ENCODE peak calls at places on chromosomes 13 and 19, in seven cellular contexts. M is esophagus squamous epithelium; L is psoas muscle; G is H9; V is CD8-positive, alpha-beta T cell; E is mesenchymal stem cell; O is mucosa of descending colon. I is an unnamed sample.

GRCh38 chr19:49338023-49338677 is 2.9 kb downstream of the CD37 start:
- DNase-seq in O (no peak), V (no peak), E (no peak), L (no peak), G (peak; percentile 76), M (no peak), I (no peak)

GRCh38 chr13:85277753-85278152 is 521.5 kb downstream of the SLITRK6 start:
- DNase-seq in L (no peak), G (no peak), O (no peak), E (no peak), M (no peak), V (no peak), I (no peak)

GRCh38 chr19:40398417-40399056 is 8.6 kb upstream of the HIPK4 start:
- DNase-seq in G (peak; percentile 96), L (no peak), O (peak; percentile 65), V (peak; percentile 52), E (no peak), M (no peak), I (peak; percentile 43)

GRCh38 chr19:40420451-40420765 is 5.4 kb downstream of the SERTAD1 start:
- DNase-seq in G (no peak), O (no peak), L (no peak), E (no peak), V (no peak), M (no peak), I (no peak)

GRCh38 chr19:7995756-7996155 is 9.7 kb downstream of the ELAVL1 start:
- DNase-seq in V (no peak), E (no peak), O (no peak), G (no peak), M (no peak), L (no peak), I (no peak)

GRCh38 chr19:11377237-11377636 is 2.8 kb downstream of the SWSAP1 start:
- DNase-seq in V (no peak), O (no peak), M (no peak), G (no peak), L (no peak), E (peak; percentile 78), I (peak; percentile 94)

GRCh38 chr13:42174344-42175162 is 97.4 kb upstream of the AKAP11 start:
- DNase-seq in V (no peak), O (no peak), E (peak; percentile 86), L (no peak), G (no peak), M (no peak), I (no peak)

GRCh38 chr13:67416047-67416925 is 186.2 kb upstream of the PCDH9 start:
- DNase-seq in M (no peak), L (no peak), E (peak; percentile 38), G (peak; percentile 81), O (peak; percentile 27), V (no peak), I (peak; percentile 58)

GRCh38 chr13:24251525-24251924 is 57.9 kb upstream of the C1QTNF9 start:
- DNase-seq in E (no peak), M (no peak), O (no peak), L (no peak), V (peak; percentile 80), G (no peak), I (no peak)

GRCh38 chr19:38852231-38853044 is 2.7 kb upstream of the HNRNPL start:
- DNase-seq in E (peak; percentile 80), L (peak; percentile 56), G (peak; percentile 54), V (peak; percentile 70), M (no peak), O (peak; percentile 81), I (peak; percentile 98)

GRCh38 chr13:26896986-26897668 is 136.5 kb upstream of the GPR12 start:
- DNase-seq in M (no peak), O (no peak), G (no peak), L (no peak), V (no peak), E (no peak), I (no peak)

GRCh38 chr13:73061478-73062275 is 2.9 kb downstream of the KLF5 start:
- DNase-seq in O (peak; percentile 63), E (no peak), L (no peak), G (no peak), M (no peak), V (no peak), I (peak; percentile 61)

GRCh38 chr13:46679369-46680180 is 117.4 kb downstream of the ESD start:
- DNase-seq in L (no peak), G (no peak), E (peak; percentile 85), O (no peak), V (peak; percentile 39), M (no peak), I (peak; percentile 88)

GRCh38 chr19:12126707-12127106 is 13.4 kb downstream of the ZNF20 start:
- DNase-seq in G (no peak), L (no peak), E (no peak), M (no peak), V (peak; percentile 6), O (no peak), I (no peak)

GRCh38 chr13:54750521-54750920 is 1721.9 kb downstream of the OLFM4 start:
- DNase-seq in E (no peak), L (no peak), M (no peak), O (no peak), G (no peak), V (no peak), I (no peak)

GRCh38 chr13:35597451-35597850 is 121.0 kb upstream of the MAB21L1 start:
- DNase-seq in V (no peak), M (no peak), E (no peak), G (no peak), L (no peak), O (no peak), I (no peak)

GRCh38 chr19:11164879-11165406 is 9.4 kb upstream of the SPC24 start:
- DNase-seq in V (no peak), O (peak; percentile 57), G (no peak), L (peak; percentile 85), E (no peak), M (no peak), I (peak; percentile 91)

GRCh38 chr19:28396259-28396940 is 816.6 kb downstream of the UQCRFS1 start:
- DNase-seq in L (no peak), E (no peak), M (no peak), V (no peak), G (no peak), O (no peak), I (no peak)

GRCh38 chr19:12496480-12496879 is 11.9 kb upstream of the ZNF709 start:
- DNase-seq in L (no peak), E (no peak), M (no peak), G (no peak), O (no peak), V (no peak), I (no peak)

GRCh38 chr13:41144576-41144975 is 12.0 kb upstream of the KBTBD6 start:
- DNase-seq in V (no peak), L (no peak), O (no peak), M (no peak), G (no peak), E (no peak), I (no peak)

GRCh38 chr13:41150058-41150457 is 17.5 kb upstream of the KBTBD6 start:
- DNase-seq in G (no peak), L (no peak), M (no peak), O (no peak), V (no peak), E (no peak), I (no peak)

GRCh38 chr13:41145136-41145908 is 12.7 kb upstream of the KBTBD6 start:
- DNase-seq in G (no peak), O (no peak), L (no peak), M (no peak), E (no peak), V (no peak), I (no peak)

GRCh38 chr13:41152005-41152404 is 19.4 kb upstream of the KBTBD6 start:
- DNase-seq in E (no peak), O (no peak), G (no peak), M (no peak), V (no peak), L (no peak), I (no peak)

DNA sequence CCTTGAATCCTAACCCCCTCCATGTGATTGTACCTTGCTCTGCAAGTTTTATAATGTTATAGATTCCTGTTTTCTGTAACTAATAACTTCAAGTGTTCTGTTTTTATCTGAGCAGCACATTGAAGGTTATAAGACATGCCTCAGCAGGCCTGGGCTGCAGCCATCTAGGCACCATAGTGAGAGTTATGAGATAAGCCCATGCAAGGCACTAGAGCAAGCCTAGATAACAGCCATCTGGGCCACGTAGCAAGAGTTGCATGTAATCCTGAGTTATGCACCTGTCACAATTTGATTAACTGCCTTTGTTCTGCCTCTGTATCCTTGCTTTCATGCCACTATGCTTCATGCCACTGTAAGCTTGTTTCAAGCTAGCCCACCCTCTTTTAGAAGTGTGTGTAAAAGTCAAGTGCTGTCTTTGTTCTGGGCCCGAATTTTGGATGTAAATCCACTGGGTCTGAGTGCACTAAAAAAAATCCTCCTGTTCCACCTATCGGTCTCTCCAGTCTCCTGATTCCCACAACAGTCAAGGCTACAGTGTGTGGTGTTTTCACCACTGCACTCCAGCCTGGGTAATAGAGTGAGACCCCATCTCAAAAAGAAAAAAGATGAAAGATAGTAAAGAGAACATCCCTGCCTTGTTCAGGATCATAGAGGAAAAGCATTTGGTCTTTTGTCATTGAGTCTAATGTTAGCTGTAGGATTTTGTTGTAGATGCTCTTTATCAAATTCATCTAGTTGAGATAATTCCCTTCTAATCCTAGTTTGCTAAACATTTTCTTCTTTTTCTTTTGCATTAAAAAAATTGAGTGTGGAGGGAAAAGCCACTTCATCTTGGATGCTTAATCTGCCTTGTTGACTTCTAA is 16.1 kb upstream of the KBTBD6 start:
- DNase-seq in E (no peak), L (no peak), O (no peak), V (no peak), M (no peak), G (no peak), I (no peak)
- H3K9me3 ChIP-seq in E (peaks cover 51% of the 10 kb centered on the region), L (peaks cover 26% of the 10 kb centered on the region), O (peaks cover 56% of the 10 kb centered on the region), V (peaks cover 32% of the 10 kb centered on the region), M (peaks cover 36% of the 10 kb centered on the region), G (peaks cover 27% of the 10 kb centered on the region), I (peaks cover 9% of the 10 kb centered on the region)

GRCh38 chr13:95154441-95154886 is 146.8 kb downstream of the ABCC4 start:
- DNase-seq in M (no peak), G (no peak), V (no peak), L (no peak), O (no peak), E (no peak), I (no peak)
- H3K9me3 ChIP-seq in M (no peaks in the 10 kb centered on the region), G (no peaks in the 10 kb centered on the region), V (no peaks in the 10 kb centered on the region), L (no peaks in the 10 kb centered on the region), O (no peaks in the 10 kb centered on the region), E (no peaks in the 10 kb centered on the region), I (no peaks in the 10 kb centered on the region)

DNA sequence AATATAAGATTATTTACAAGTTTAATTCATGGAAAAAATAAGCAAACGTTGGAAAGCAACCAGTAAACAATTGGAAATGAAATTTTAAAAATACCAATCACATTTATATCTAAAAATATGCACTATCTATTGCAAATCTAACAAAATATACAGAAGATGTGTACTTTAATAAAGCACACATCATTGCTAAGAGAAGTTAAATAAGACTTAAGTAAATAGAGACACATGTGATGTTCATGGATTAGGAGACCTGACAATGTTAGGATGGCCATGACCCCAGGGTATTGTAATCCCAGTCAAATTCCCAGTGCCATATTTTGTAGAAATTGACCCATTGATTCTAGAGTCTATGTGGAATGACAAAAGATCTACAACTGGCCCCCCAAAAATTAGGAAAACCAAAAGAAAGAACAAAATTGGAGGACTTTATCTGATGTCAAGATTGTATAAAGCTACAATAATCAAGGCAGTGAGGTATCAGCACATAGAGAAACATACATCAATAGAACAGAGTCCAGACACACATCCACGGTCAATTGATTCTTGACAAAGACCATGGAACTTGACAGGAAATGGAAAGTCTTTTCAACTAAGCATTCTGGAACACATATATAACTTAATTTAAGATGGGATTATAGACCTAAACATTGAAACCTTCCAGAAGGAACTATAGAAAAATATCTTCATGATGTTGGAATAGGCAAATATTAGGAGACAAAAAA is 90.8 kb upstream of the USP29 start:
- DNase-seq in L (no peak), G (no peak), V (no peak), O (no peak), E (no peak), M (no peak), I (no peak)
- H3K9me3 ChIP-seq in L (peaks cover 14% of the 10 kb centered on the region), G (peaks cover 80% of the 10 kb centered on the region), V (peaks cover 11% of the 10 kb centered on the region), O (peaks cover 92% of the 10 kb centered on the region), E (peaks cover 46% of the 10 kb centered on the region), M (peaks cover 9% of the 10 kb centered on the region), I (no peaks in the 10 kb centered on the region)

GRCh38 chr19:22088541-22089144 is 36.4 kb downstream of the ZNF257 start:
- DNase-seq in L (no peak), G (no peak), V (no peak), O (no peak), E (no peak), M (no peak), I (no peak)
- H3K9me3 ChIP-seq in L (peaks cover 43% of the 10 kb centered on the region), G (peaks cover 42% of the 10 kb centered on the region), V (peaks cover 28% of the 10 kb centered on the region), O (peaks cover 92% of the 10 kb centered on the region), E (peaks cover 72% of the 10 kb centered on the region), M (peaks cover 23% of the 10 kb centered on the region), I (peaks cover 9% of the 10 kb centered on the region)

I was measured in osteoblast.